ENCODE peak calls at places on chromosomes 6 and 20, in nine cellular contexts. N, F, I, R, V, C, G, W and T are unnamed samples.
A peak's percentile ranks its signal among the peaks of the same experiment; 100 is the strongest.

GRCh38 chr6:113564401-113565161 is 292.6 kb upstream of the MARCKS start:
- DNase-seq in V (peak; percentile 85), C (peak; percentile 60), F (peak; percentile 95), W (no peak), R (no peak), N (no peak), G (peak; percentile 60), I (peak; percentile 19), T (peak; percentile 79)

GRCh38 chr6:44110005-44110681 is 17.1 kb downstream of the MRPL14 start:
- DNase-seq in N (no peak), F (no peak), R (no peak), V (no peak), G (no peak), I (no peak), C (no peak), W (no peak), T (no peak)

GRCh38 chr6:130981409-130981808 is 81.6 kb downstream of the EPB41L2 start:
- DNase-seq in V (peak; percentile 67), N (no peak), I (no peak), W (no peak), G (no peak), F (no peak), R (no peak), C (no peak), T (no peak)

GRCh38 chr6:71364910-71365542 is 76.4 kb downstream of the OGFRL1 start:
- DNase-seq in W (no peak), C (no peak), N (no peak), R (no peak), V (no peak), F (no peak), G (no peak), I (no peak), T (no peak)

GRCh38 chr6:170062904-170063220 is 228.0 kb downstream of the DLL1 start:
- DNase-seq in G (no peak), W (no peak), V (no peak), F (no peak), C (no peak), I (no peak), N (no peak), R (no peak), T (no peak)

GRCh38 chr6:159720708-159721107 is 6.6 kb upstream of the WTAP start:
- DNase-seq in G (no peak), N (no peak), F (peak; percentile 56), I (peak; percentile 52), V (no peak), W (peak; percentile 41), R (no peak), C (no peak), T (no peak)

GRCh38 chr20:9759392-9759791 is 79.5 kb downstream of the PAK5 start:
- DNase-seq in F (no peak), G (no peak), I (no peak), N (no peak), C (no peak), V (no peak), R (no peak), W (no peak), T (no peak)

GRCh38 chr20:49768204-49769124 is 44.2 kb upstream of the SLC9A8 start:
- DNase-seq in G (no peak), F (no peak), I (no peak), C (peak; percentile 95), R (no peak), W (no peak), N (no peak), V (peak; percentile 79), T (peak; percentile 8)

GRCh38 chr6:16206595-16207037 is 31.8 kb upstream of the GMPR start:
- DNase-seq in W (peak; percentile 26), V (peak; percentile 74), I (peak; percentile 29), G (peak; percentile 66), R (no peak), N (no peak), C (peak; percentile 64), F (peak; percentile 60), T (peak; percentile 75)

GRCh38 chr6:40482532-40482931 is 104.6 kb downstream of the LRFN2 start:
- DNase-seq in I (peak; percentile 38), W (no peak), C (no peak), R (no peak), N (no peak), F (peak; percentile 10), G (no peak), V (no peak), T (peak; percentile 41)

GRCh38 chr6:28867078-28867414 is 56.7 kb downstream of the TRIM27 start:
- DNase-seq in R (no peak), I (peak; percentile 40), W (no peak), F (no peak), C (no peak), G (no peak), N (no peak), V (no peak), T (no peak)

GRCh38 chr6:134060491-134061106 is 8.2 kb upstream of the SLC2A12 start:
- DNase-seq in G (peak; percentile 43), R (no peak), W (no peak), I (no peak), C (no peak), F (no peak), V (peak; percentile 75), N (no peak), T (no peak)

GRCh38 chr6:27297484-27297856 is 14.6 kb downstream of the POM121L2 start:
- DNase-seq in W (no peak), F (no peak), C (no peak), N (no peak), I (no peak), G (no peak), R (no peak), V (no peak), T (no peak)

GRCh38 chr6:132365319-132365907 is 35.9 kb downstream of the MOXD1 start:
- DNase-seq in C (no peak), V (no peak), F (no peak), G (no peak), W (no peak), I (no peak), R (no peak), N (no peak), T (no peak)

GRCh38 chr6:43930440-43931154 is 160.6 kb downstream of the VEGFA start:
- DNase-seq in V (no peak), I (no peak), F (no peak), R (no peak), G (no peak), N (no peak), W (no peak), C (no peak), T (no peak)

GRCh38 chr6:125267806-125268523 is 33.8 kb downstream of the HDDC2 start:
- DNase-seq in V (no peak), I (no peak), N (no peak), F (no peak), G (no peak), C (no peak), W (no peak), R (no peak), T (no peak)

GRCh38 chr6:35474129-35474977 is 6.2 kb downstream of the RPL10A start:
- DNase-seq in F (no peak), C (no peak), R (no peak), N (no peak), V (no peak), G (no peak), W (no peak), I (peak; percentile 10), T (no peak)

GRCh38 chr6:144559865-144560603 is 274.9 kb downstream of the UTRN start:
- DNase-seq in G (peak; percentile 4), N (no peak), V (no peak), C (no peak), I (peak; percentile 42), F (no peak), W (peak; percentile 14), R (no peak), T (no peak)

GRCh38 chr6:97097068-97098047 is 172.8 kb downstream of the KLHL32 start:
- DNase-seq in N (no peak), C (no peak), V (no peak), I (no peak), W (no peak), G (no peak), R (no peak), F (no peak), T (peak; percentile 22)

GRCh38 chr6:106084973-106085686 is 1.0 kb upstream of the PRDM1 start:
- DNase-seq in F (no peak), G (no peak), C (no peak), I (no peak), W (no peak), N (no peak), R (no peak), V (peak; percentile 77), T (no peak)

GRCh38 chr6:31657406-31658157 is 1.9 kb downstream of the APOM start:
- DNase-seq in R (no peak), C (no peak), V (no peak), I (peak; percentile 53), G (no peak), N (no peak), W (peak; percentile 38), F (no peak), T (no peak)

GRCh38 chr6:158417760-158418098 is 105.5 kb downstream of the TULP4 start:
- DNase-seq in R (no peak), N (no peak), I (no peak), W (no peak), G (peak; percentile 15), V (peak; percentile 77), F (no peak), C (no peak), T (peak; percentile 52)

GRCh38 chr6:162942860-162943259 is 215.1 kb downstream of the PACRG start:
- DNase-seq in F (no peak), I (no peak), G (peak; percentile 72), C (no peak), V (no peak), N (no peak), R (no peak), W (no peak), T (no peak)

GRCh38 chr6:18323935-18324707 is 59.8 kb upstream of the DEK start:
- DNase-seq in N (no peak), F (peak; percentile 32), R (no peak), I (no peak), C (no peak), G (peak; percentile 75), V (peak; percentile 64), W (no peak), T (peak; percentile 49)

GRCh38 chr20:33576432-33576883 is 85.7 kb upstream of the C20orf144 start:
- DNase-seq in R (no peak), C (no peak), I (no peak), V (no peak), N (no peak), W (no peak), F (peak; percentile 57), G (no peak), T (peak; percentile 48)

GRCh38 chr20:35369804-35370203 is 42.0 kb downstream of the UQCC1 start:
- DNase-seq in W (no peak), G (no peak), V (no peak), I (no peak), R (no peak), C (no peak), N (no peak), F (no peak), T (no peak)

GRCh38 chr6:27547157-27548075 is 74.5 kb upstream of the ZNF184 start:
- DNase-seq in G (no peak), N (no peak), I (no peak), R (no peak), C (no peak), F (no peak), V (peak; percentile 71), W (peak; percentile 60), T (no peak)

GRCh38 chr6:63245908-63246307 is 34.6 kb downstream of the FKBP1C start:
- DNase-seq in G (no peak), W (no peak), C (no peak), V (no peak), R (no peak), F (no peak), I (no peak), N (no peak), T (no peak)